ENCODE peak calls at places on chromosome 16, in ten cellular contexts. E, S, J, V, N, Y, F, W, H and A are unnamed samples.
A peak's percentile ranks its signal among the peaks of the same experiment; 100 is the strongest.

GRCh38 chr16:87498324-87499188 is 5.7 kb upstream of the ZCCHC14 start:
- DNase-seq in S (no peak), W (no peak), H (no peak), J (no peak), F (no peak), N (no peak), Y (no peak), E (no peak), V (no peak), A (no peak)

GRCh38 chr16:27515874-27516353 is 33.8 kb downstream of the GTF3C1 start:
- DNase-seq in E (no peak), Y (peak; percentile 52), V (no peak), H (no peak), F (peak; percentile 13), J (no peak), N (peak; percentile 29), S (peak; percentile 30), W (peak; percentile 77), A (no peak)

GRCh38 chr16:2911580-2912329 is at the start of gene FLYWCH1:
- DNase-seq in N (peak; percentile 97), S (peak; percentile 99), E (peak; percentile 97), F (peak; percentile 94), H (peak; percentile 80), J (peak; percentile 99), W (peak; percentile 92), Y (peak; percentile 96), V (peak; percentile 97), A (peak; percentile 98)

GRCh38 chr16:69754143-69754468 is 620 bp downstream of the NOB1 start:
- DNase-seq in W (no peak), Y (no peak), S (no peak), V (no peak), F (no peak), N (no peak), J (no peak), E (no peak), H (no peak), A (no peak)

GRCh38 chr16:17205279-17206139 is 265.3 kb downstream of the XYLT1 start:
- DNase-seq in W (no peak), E (no peak), S (peak; percentile 15), N (no peak), V (no peak), Y (peak; percentile 72), H (peak; percentile 57), J (no peak), F (peak; percentile 50), A (no peak)

GRCh38 chr16:57711-58110 is 4.1 kb downstream of the SNRNP25 start:
- DNase-seq in E (no peak), F (no peak), J (no peak), Y (no peak), S (no peak), N (no peak), H (no peak), V (no peak), W (no peak), A (no peak)

GRCh38 chr16:67151431-67152097 is 766 bp upstream of the B3GNT9 start:
- DNase-seq in S (no peak), E (no peak), V (no peak), H (no peak), Y (no peak), N (no peak), J (no peak), F (no peak), W (no peak), A (no peak)

GRCh38 chr16:67663151-67663876 is 2.6 kb downstream of the PARD6A start:
- DNase-seq in E (no peak), H (no peak), V (no peak), Y (no peak), W (no peak), N (peak; percentile 27), J (no peak), F (no peak), S (peak; percentile 46), A (peak; percentile 81)

GRCh38 chr16:81251871-81252270 is 13.4 kb downstream of the BCO1 start:
- DNase-seq in W (no peak), H (peak; percentile 52), N (no peak), V (no peak), E (no peak), F (peak; percentile 61), J (no peak), Y (peak; percentile 14), S (peak; percentile 21), A (no peak)

GRCh38 chr16:78002915-78003538 is 19.3 kb upstream of the CLEC3A start:
- DNase-seq in N (peak; percentile 81), E (peak; percentile 25), W (peak; percentile 86), J (peak; percentile 22), S (peak; percentile 94), V (peak; percentile 62), H (peak; percentile 49), F (peak; percentile 67), Y (peak; percentile 93), A (peak; percentile 79)

GRCh38 chr16:4190934-4191333 is 50.9 kb downstream of the SRL start:
- DNase-seq in W (no peak), E (no peak), N (no peak), S (no peak), H (no peak), F (no peak), Y (no peak), J (no peak), V (no peak), A (no peak)

GRCh38 chr16:22321340-22322001 is 24.3 kb downstream of the POLR3E start:
- DNase-seq in V (peak; percentile 76), Y (peak; percentile 82), H (no peak), E (peak; percentile 67), J (peak; percentile 44), F (peak; percentile 19), W (peak; percentile 80), S (peak; percentile 88), N (peak; percentile 31), A (no peak)

GRCh38 chr16:69501956-69502457 is 63.8 kb upstream of the NFAT5 start:
- DNase-seq in N (no peak), F (no peak), S (peak; percentile 56), H (no peak), V (no peak), Y (no peak), W (no peak), E (no peak), J (no peak), A (no peak)

GRCh38 chr16:30064746-30065111 is 831 bp upstream of the ALDOA start:
- DNase-seq in Y (no peak), W (no peak), N (no peak), E (no peak), H (no peak), J (no peak), V (no peak), S (no peak), F (no peak), A (no peak)

GRCh38 chr16:54467398-54467797 is 180.8 kb upstream of the IRX3 start:
- DNase-seq in Y (no peak), W (no peak), S (no peak), H (no peak), F (no peak), V (no peak), E (no peak), N (no peak), J (no peak), A (no peak)

GRCh38 chr16:53476867-53477266 is 26.1 kb downstream of the AKTIP start:
- DNase-seq in W (no peak), Y (no peak), E (no peak), J (no peak), H (no peak), N (no peak), F (no peak), V (no peak), S (no peak), A (no peak)

GRCh38 chr16:17784073-17784472 is 313.3 kb upstream of the XYLT1 start:
- DNase-seq in S (peak; percentile 91), N (no peak), H (no peak), F (peak; percentile 20), E (no peak), V (no peak), Y (peak; percentile 20), W (peak; percentile 10), J (no peak), A (no peak)

GRCh38 chr16:58464047-58464915 is 35.7 kb upstream of the NDRG4 start:
- DNase-seq in V (no peak), J (no peak), S (peak; percentile 71), H (no peak), F (no peak), Y (no peak), W (peak; percentile 55), N (no peak), E (no peak), A (no peak)

GRCh38 chr16:57485091-57485915 is 990 bp downstream of the DOK4 start:
- DNase-seq in S (no peak), F (no peak), N (no peak), J (no peak), V (no peak), Y (no peak), H (no peak), W (no peak), E (no peak), A (no peak)

GRCh38 chr16:56983211-56983751 is 6.1 kb upstream of the NLRC5 start:
- DNase-seq in V (no peak), S (no peak), Y (no peak), E (no peak), H (no peak), F (no peak), N (no peak), W (no peak), J (no peak), A (no peak)